ENCODE peak calls at places on chromosome 7, in four cellular contexts. One of them, this sample, is unnamed. For H3K4me1 and H3K9me3, the result is how much of the 10 kb centered on the place peaks cover.

GRCh38 chr7:150363872-150364271 is 4.8 kb upstream of the REPIN1 start:
- DNase-seq in mammary epithelial cell: no peak
- DNase-seq in heart left ventricle: no peak
- DNase-seq in gastrocnemius medialis: peak
- DNase-seq in this sample: no peak

GRCh38 chr7:98997836-98998235 is 119.5 kb downstream of the TRRAP start:
- DNase-seq in heart left ventricle: no peak
- DNase-seq in mammary epithelial cell: no peak
- DNase-seq in gastrocnemius medialis: no peak
- DNase-seq in this sample: no peak

GRCh38 chr7:107643938-107644703 is 16.5 kb upstream of the SLC26A4 start:
- DNase-seq in heart left ventricle: no peak
- DNase-seq in gastrocnemius medialis: no peak
- DNase-seq in mammary epithelial cell: no peak
- DNase-seq in this sample: no peak

GRCh38 chr7:149310113-149310836 is 48.3 kb downstream of the ZNF783 start:
- DNase-seq in heart left ventricle: no peak
- DNase-seq in gastrocnemius medialis: no peak
- DNase-seq in mammary epithelial cell: peak
- DNase-seq in this sample: no peak

GRCh38 chr7:69814421-69814962 is 216.2 kb downstream of the AUTS2 start:
- DNase-seq in mammary epithelial cell: no peak
- DNase-seq in heart left ventricle: peak
- DNase-seq in gastrocnemius medialis: no peak
- DNase-seq in this sample: no peak

GRCh38 chr7:70497793-70498192 is 634.2 kb upstream of the GALNT17 start:
- DNase-seq in heart left ventricle: no peak
- DNase-seq in mammary epithelial cell: no peak
- DNase-seq in gastrocnemius medialis: no peak
- DNase-seq in this sample: no peak

GRCh38 chr7:98133621-98134266 is 27.1 kb downstream of the LMTK2 start:
- DNase-seq in mammary epithelial cell: peak
- DNase-seq in gastrocnemius medialis: no peak
- DNase-seq in heart left ventricle: no peak
- DNase-seq in this sample: no peak

GRCh38 chr7:157519246-157519645 is 182.4 kb downstream of the DNAJB6 start:
- DNase-seq in gastrocnemius medialis: no peak
- DNase-seq in heart left ventricle: no peak
- DNase-seq in mammary epithelial cell: no peak
- DNase-seq in this sample: no peak

GRCh38 chr7:22962775-22963358 is 51.1 kb downstream of the HYCC1 start:
- DNase-seq in gastrocnemius medialis: no peak
- DNase-seq in mammary epithelial cell: no peak
- DNase-seq in heart left ventricle: no peak
- DNase-seq in this sample: no peak

GRCh38 chr7:68787586-68787985 is 810.7 kb upstream of the AUTS2 start:
- DNase-seq in heart left ventricle: no peak
- DNase-seq in gastrocnemius medialis: no peak
- DNase-seq in mammary epithelial cell: no peak
- DNase-seq in this sample: no peak

GRCh38 chr7:106370542-106370941 is 85.8 kb upstream of the NAMPT start:
- DNase-seq in gastrocnemius medialis: no peak
- DNase-seq in heart left ventricle: no peak
- DNase-seq in mammary epithelial cell: no peak
- DNase-seq in this sample: no peak

GRCh38 chr7:32785365-32785764 is 106.2 kb downstream of the KBTBD2 start:
- DNase-seq in gastrocnemius medialis: no peak
- DNase-seq in mammary epithelial cell: no peak
- DNase-seq in heart left ventricle: peak
- DNase-seq in this sample: no peak

GRCh38 chr7:155257482-155258232 is 40.0 kb upstream of the INSIG1 start:
- DNase-seq in gastrocnemius medialis: peak
- DNase-seq in mammary epithelial cell: peak
- DNase-seq in heart left ventricle: peak
- DNase-seq in this sample: peak

GRCh38 chr7:42831051-42831952 is 80.6 kb downstream of the C7orf25 start:
- DNase-seq in heart left ventricle: peak
- DNase-seq in mammary epithelial cell: peak
- DNase-seq in gastrocnemius medialis: peak
- DNase-seq in this sample: no peak

GRCh38 chr7:67402280-67402679 is 405.6 kb downstream of the TYW1 start:
- DNase-seq in heart left ventricle: no peak
- DNase-seq in mammary epithelial cell: no peak
- DNase-seq in gastrocnemius medialis: no peak
- DNase-seq in this sample: no peak

GRCh38 chr7:131753620-131754222 is 197.3 kb upstream of the PODXL start:
- DNase-seq in mammary epithelial cell: no peak
- DNase-seq in gastrocnemius medialis: no peak
- DNase-seq in heart left ventricle: no peak
- DNase-seq in this sample: no peak

GRCh38 chr7:134890246-134891240 is 95.8 kb upstream of the AGBL3 start:
- DNase-seq in mammary epithelial cell: peak
- DNase-seq in gastrocnemius medialis: no peak
- DNase-seq in heart left ventricle: peak
- DNase-seq in this sample: peak

GRCh38 chr7:144812379-144813283 is 23.2 kb downstream of the TPK1 start:
- DNase-seq in gastrocnemius medialis: no peak
- DNase-seq in mammary epithelial cell: no peak
- DNase-seq in heart left ventricle: no peak
- DNase-seq in this sample: no peak

GRCh38 chr7:27723086-27723485 is 16.9 kb upstream of the TAX1BP1 start:
- DNase-seq in heart left ventricle: no peak
- DNase-seq in mammary epithelial cell: peak
- DNase-seq in gastrocnemius medialis: peak
- DNase-seq in this sample: no peak

GRCh38 chr7:116395125-116395791 is 104.3 kb upstream of the CAV2 start:
- DNase-seq in gastrocnemius medialis: no peak
- DNase-seq in heart left ventricle: peak
- DNase-seq in mammary epithelial cell: peak
- DNase-seq in this sample: no peak

GRCh38 chr7:23268746-23269145 is 22.2 kb downstream of the GPNMB start:
- DNase-seq in gastrocnemius medialis: no peak
- DNase-seq in heart left ventricle: peak
- DNase-seq in mammary epithelial cell: peak
- DNase-seq in this sample: no peak

GRCh38 chr7:128872394-128872824 is 9.8 kb downstream of the ATP6V1F start:
- DNase-seq in gastrocnemius medialis: peak
- DNase-seq in mammary epithelial cell: no peak
- DNase-seq in heart left ventricle: no peak
- DNase-seq in this sample: no peak

GRCh38 chr7:876077-876971 is at the start of gene GET4:
- DNase-seq in heart left ventricle: peak
- DNase-seq in mammary epithelial cell: peak
- DNase-seq in gastrocnemius medialis: peak
- DNase-seq in this sample: peak

GRCh38 chr7:33876600-33877274 is 28.6 kb upstream of the BMPER start:
- DNase-seq in heart left ventricle: no peak
- DNase-seq in mammary epithelial cell: no peak
- DNase-seq in gastrocnemius medialis: no peak
- DNase-seq in this sample: no peak

GRCh38 chr7:91242097-91242846 is 22.0 kb upstream of the FZD1 start:
- DNase-seq in heart left ventricle: no peak
- DNase-seq in mammary epithelial cell: no peak
- DNase-seq in gastrocnemius medialis: no peak
- DNase-seq in this sample: no peak

GRCh38 chr7:137878333-137878961 is 31.7 kb upstream of the DGKI start:
- DNase-seq in mammary epithelial cell: no peak
- DNase-seq in gastrocnemius medialis: peak
- DNase-seq in heart left ventricle: peak
- DNase-seq in this sample: no peak
- H3K4me1 ChIP-seq in mammary epithelial cell: half or more
- H3K4me1 ChIP-seq in gastrocnemius medialis: under half
- H3K4me1 ChIP-seq in heart left ventricle: under half
- H3K4me1 ChIP-seq in this sample: half or more

GRCh38 chr7:10315881-10316280 is 657.8 kb upstream of the PHF14 start:
- DNase-seq in gastrocnemius medialis: no peak
- DNase-seq in mammary epithelial cell: no peak
- DNase-seq in heart left ventricle: no peak
- DNase-seq in this sample: no peak
- H3K9me3 ChIP-seq in gastrocnemius medialis: under half
- H3K9me3 ChIP-seq in mammary epithelial cell: under half
- H3K9me3 ChIP-seq in heart left ventricle: under half
- H3K9me3 ChIP-seq in this sample: under half

DNA sequence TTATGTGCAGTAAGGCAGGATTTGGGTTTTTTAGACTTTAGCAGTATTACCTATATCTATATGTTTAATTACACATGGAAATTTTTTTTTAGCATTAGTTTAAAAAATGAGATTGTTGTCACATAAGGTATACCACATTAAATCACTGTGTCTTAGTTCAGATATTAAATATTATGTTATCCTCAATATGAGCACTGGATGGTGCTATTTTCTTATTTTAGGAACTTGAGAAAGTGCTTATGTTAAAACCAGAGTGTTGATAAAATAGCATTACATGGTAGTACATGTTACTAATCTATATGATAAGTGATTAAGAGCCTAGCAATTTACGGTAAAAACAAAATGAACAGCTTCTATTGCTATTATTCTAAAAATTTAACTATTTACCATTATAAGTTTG is 28.8 kb downstream of the MIOS start:
- DNase-seq in heart left ventricle: no peak
- DNase-seq in mammary epithelial cell: peak
- DNase-seq in gastrocnemius medialis: no peak
- DNase-seq in this sample: no peak
- TF ChIP-seq CTCF in heart left ventricle: peak
- TF ChIP-seq CTCF in mammary epithelial cell: peak
- TF ChIP-seq CTCF in gastrocnemius medialis: no peak
- TF ChIP-seq CTCF in this sample: peak

GRCh38 chr7:47227762-47228177 is 354.1 kb downstream of the TNS3 start:
- DNase-seq in mammary epithelial cell: peak
- DNase-seq in heart left ventricle: peak
- DNase-seq in gastrocnemius medialis: no peak
- DNase-seq in this sample: no peak
- H3K4me1 ChIP-seq in mammary epithelial cell: under half
- H3K4me1 ChIP-seq in heart left ventricle: under half
- H3K4me1 ChIP-seq in gastrocnemius medialis: under half
- H3K4me1 ChIP-seq in this sample: under half

GRCh38 chr7:57216340-57216739 is 84.1 kb upstream of the ZNF479 start:
- DNase-seq in gastrocnemius medialis: no peak
- DNase-seq in heart left ventricle: no peak
- DNase-seq in mammary epithelial cell: no peak
- DNase-seq in this sample: no peak

GRCh38 chr7:57218196-57218716 is 86.0 kb upstream of the ZNF479 start:
- DNase-seq in mammary epithelial cell: no peak
- DNase-seq in gastrocnemius medialis: no peak
- DNase-seq in heart left ventricle: no peak
- DNase-seq in this sample: no peak

GRCh38 chr7:57215423-57215822 is 83.2 kb upstream of the ZNF479 start:
- DNase-seq in gastrocnemius medialis: no peak
- DNase-seq in heart left ventricle: no peak
- DNase-seq in mammary epithelial cell: no peak
- DNase-seq in this sample: no peak

GRCh38 chr7:57225666-57226065 is 93.4 kb upstream of the ZNF479 start:
- DNase-seq in heart left ventricle: no peak
- DNase-seq in mammary epithelial cell: no peak
- DNase-seq in gastrocnemius medialis: no peak
- DNase-seq in this sample: no peak

GRCh38 chr7:57220746-57221145 is 88.5 kb upstream of the ZNF479 start:
- DNase-seq in gastrocnemius medialis: no peak
- DNase-seq in heart left ventricle: no peak
- DNase-seq in mammary epithelial cell: no peak
- DNase-seq in this sample: no peak
- H3K9me3 ChIP-seq in gastrocnemius medialis: under half
- H3K9me3 ChIP-seq in heart left ventricle: under half
- H3K9me3 ChIP-seq in mammary epithelial cell: half or more
- H3K9me3 ChIP-seq in this sample: under half

GRCh38 chr7:72334066-72334465 is 78.1 kb downstream of the CALN1 start:
- DNase-seq in gastrocnemius medialis: no peak
- DNase-seq in heart left ventricle: no peak
- DNase-seq in mammary epithelial cell: no peak
- DNase-seq in this sample: no peak
- TF ChIP-seq CTCF in gastrocnemius medialis: no peak
- TF ChIP-seq CTCF in heart left ventricle: no peak
- TF ChIP-seq CTCF in mammary epithelial cell: no peak
- TF ChIP-seq CTCF in this sample: no peak

GRCh38 chr7:36726806-36727503 is 2.7 kb upstream of the AOAH start:
- DNase-seq in gastrocnemius medialis: no peak
- DNase-seq in mammary epithelial cell: peak
- DNase-seq in heart left ventricle: no peak
- DNase-seq in this sample: no peak

GRCh38 chr7:36728143-36728542 is 3.8 kb upstream of the AOAH start:
- DNase-seq in gastrocnemius medialis: no peak
- DNase-seq in mammary epithelial cell: no peak
- DNase-seq in heart left ventricle: no peak
- DNase-seq in this sample: no peak

GRCh38 chr7:36719233-36719632 is 5.1 kb downstream of the AOAH start:
- DNase-seq in heart left ventricle: no peak
- DNase-seq in gastrocnemius medialis: no peak
- DNase-seq in mammary epithelial cell: no peak
- DNase-seq in this sample: no peak

GRCh38 chr7:36726311-36726710 is 2.0 kb upstream of the AOAH start:
- DNase-seq in gastrocnemius medialis: no peak
- DNase-seq in heart left ventricle: no peak
- DNase-seq in mammary epithelial cell: no peak
- DNase-seq in this sample: no peak

GRCh38 chr7:36723951-36724664 is at the start of gene AOAH:
- DNase-seq in gastrocnemius medialis: peak
- DNase-seq in heart left ventricle: peak
- DNase-seq in mammary epithelial cell: no peak
- DNase-seq in this sample: peak
- H3K4me1 ChIP-seq in gastrocnemius medialis: under half
- H3K4me1 ChIP-seq in heart left ventricle: under half
- H3K4me1 ChIP-seq in mammary epithelial cell: under half
- H3K4me1 ChIP-seq in this sample: under half

GRCh38 chr7:151917791-151918311 is 38.4 kb upstream of the GALNTL5 start:
- DNase-seq in gastrocnemius medialis: no peak
- DNase-seq in mammary epithelial cell: no peak
- DNase-seq in heart left ventricle: no peak
- DNase-seq in this sample: peak

GRCh38 chr7:151918444-151918843 is 37.8 kb upstream of the GALNTL5 start:
- DNase-seq in mammary epithelial cell: no peak
- DNase-seq in gastrocnemius medialis: no peak
- DNase-seq in heart left ventricle: no peak
- DNase-seq in this sample: peak

GRCh38 chr7:151920533-151920932 is 35.7 kb upstream of the GALNTL5 start:
- DNase-seq in gastrocnemius medialis: no peak
- DNase-seq in mammary epithelial cell: no peak
- DNase-seq in heart left ventricle: no peak
- DNase-seq in this sample: peak

GRCh38 chr7:151921451-151921850 is 34.8 kb upstream of the GALNTL5 start:
- DNase-seq in heart left ventricle: no peak
- DNase-seq in mammary epithelial cell: no peak
- DNase-seq in gastrocnemius medialis: no peak
- DNase-seq in this sample: no peak

DNA sequence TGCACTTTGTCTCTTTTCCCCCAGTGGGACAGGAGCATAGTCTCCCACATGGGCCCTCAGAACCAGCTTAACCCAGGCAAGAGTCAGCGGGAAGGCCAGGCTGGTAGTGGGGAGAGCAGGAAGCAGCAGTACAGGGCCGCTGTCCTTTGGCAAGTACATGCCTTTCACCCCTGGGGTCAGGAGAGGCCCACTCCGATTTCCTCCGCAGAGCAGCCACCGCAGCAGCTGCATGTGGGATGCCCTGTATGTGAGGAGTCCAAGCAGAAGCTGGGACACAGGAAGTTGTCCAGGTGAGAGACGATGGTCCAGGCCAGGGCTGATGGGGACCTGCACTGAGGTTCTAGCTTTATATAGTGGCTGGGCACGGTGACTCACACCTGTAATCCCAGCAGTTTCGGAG is 36.7 kb upstream of the GALNTL5 start:
- DNase-seq in mammary epithelial cell: no peak
- DNase-seq in gastrocnemius medialis: no peak
- DNase-seq in heart left ventricle: no peak
- DNase-seq in this sample: peak
- H3K9me3 ChIP-seq in mammary epithelial cell: under half
- H3K9me3 ChIP-seq in gastrocnemius medialis: under half
- H3K9me3 ChIP-seq in heart left ventricle: under half
- H3K9me3 ChIP-seq in this sample: under half

This sample was measured in ascending aorta.